ENCODE peak calls at places on chromosomes 3 and 15, in six cellular contexts. R is tibial nerve, C is tibial artery, O is upper lobe of left lung, G is cardiac muscle cell, K is left lung. V is an unnamed sample. For H3K9me3, the result is how much of the 10 kb centered on the place peaks cover.

GRCh38 chr15:59686389-59686788 is 2.7 kb downstream of the BNIP2 start:
- DNase-seq in R (peak), C (no peak), O (peak), G (no peak), K (no peak), V (no peak)

GRCh38 chr3:42652611-42653302 is 740 bp upstream of the ZBTB47 start:
- DNase-seq in R (peak), C (peak), O (peak), G (peak), K (peak), V (no peak)

GRCh38 chr3:46102059-46102779 is 74.9 kb upstream of the XCR1 start:
- DNase-seq in R (no peak), C (no peak), O (no peak), G (no peak), K (no peak), V (no peak)

GRCh38 chr15:78567541-78567940 is 2.2 kb downstream of the CHRNA5 start:
- DNase-seq in R (no peak), C (no peak), O (no peak), G (no peak), K (no peak), V (no peak)

GRCh38 chr15:51097553-51098330 is 3.0 kb upstream of the TNFAIP8L3 start:
- DNase-seq in R (no peak), C (no peak), O (no peak), G (peak), K (no peak), V (no peak)

GRCh38 chr3:161066926-161067325 is 38.2 kb downstream of the B3GALNT1 start:
- DNase-seq in R (no peak), C (no peak), O (no peak), G (no peak), K (no peak), V (no peak)

GRCh38 chr3:120495809-120496208 is 45.0 kb upstream of the FSTL1 start:
- DNase-seq in R (no peak), C (no peak), O (no peak), G (no peak), K (no peak), V (no peak)

GRCh38 chr3:122767690-122768372 is 25.8 kb downstream of the HSPBAP1 start:
- DNase-seq in R (no peak), C (no peak), O (no peak), G (peak), K (no peak), V (no peak)

GRCh38 chr15:99970891-99971330 is 237.7 kb upstream of the LYSMD4 start:
- DNase-seq in R (no peak), C (peak), O (no peak), G (no peak), K (no peak), V (no peak)

GRCh38 chr15:99974246-99974645 is 241.0 kb upstream of the LYSMD4 start:
- DNase-seq in R (no peak), C (no peak), O (no peak), G (no peak), K (no peak), V (no peak)

GRCh38 chr15:99976000-99976399 is 242.8 kb upstream of the LYSMD4 start:
- DNase-seq in R (no peak), C (no peak), O (no peak), G (no peak), K (no peak), V (no peak)

GRCh38 chr15:99976811-99977271 is 243.6 kb upstream of the LYSMD4 start:
- DNase-seq in R (no peak), C (no peak), O (no peak), G (peak), K (no peak), V (no peak)

DNA sequence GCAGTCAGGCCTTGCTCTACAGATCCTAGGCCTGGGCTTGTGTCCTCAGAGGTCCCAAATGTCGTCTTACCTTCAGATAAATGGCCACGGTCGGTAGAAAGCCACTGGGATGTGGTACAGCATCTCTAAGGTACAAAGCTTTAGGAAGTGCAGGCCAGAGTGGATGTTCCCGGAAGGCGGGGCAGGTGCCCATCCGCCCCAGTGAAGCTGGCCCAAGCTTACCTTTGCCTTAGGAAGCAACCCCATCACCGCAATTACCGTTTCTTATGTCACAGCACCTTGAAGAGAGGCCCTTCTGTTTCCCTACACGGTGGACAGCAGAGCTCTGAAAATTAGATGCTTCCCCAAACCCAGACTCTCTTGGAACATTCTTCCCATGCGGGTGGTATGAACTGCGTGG is 240.1 kb upstream of the LYSMD4 start:
- DNase-seq in R (no peak), C (no peak), O (no peak), G (no peak), K (no peak), V (no peak)
- H3K9me3 ChIP-seq in R (under half), C (under half), O (under half), G (under half), K (under half), V (under half)

GRCh38 chr15:95148183-95148582 is 916.8 kb downstream of the MCTP2 start:
- DNase-seq in R (no peak), C (no peak), O (no peak), G (no peak), K (no peak), V (no peak)

GRCh38 chr15:95149036-95149435 is 917.7 kb downstream of the MCTP2 start:
- DNase-seq in R (no peak), C (no peak), O (no peak), G (no peak), K (no peak), V (no peak)

GRCh38 chr15:95150466-95150865 is 919.1 kb downstream of the MCTP2 start:
- DNase-seq in R (no peak), C (no peak), O (no peak), G (no peak), K (no peak), V (no peak)

GRCh38 chr15:95152741-95153140 is 921.4 kb downstream of the MCTP2 start:
- DNase-seq in R (no peak), C (no peak), O (no peak), G (no peak), K (no peak), V (no peak)
- H3K9me3 ChIP-seq in R (under half), C (under half), O (under half), G (under half), K (under half), V (under half)

GRCh38 chr15:73959012-73959581 is 32.8 kb downstream of the LOXL1 start:
- DNase-seq in R (no peak), C (peak), O (no peak), G (no peak), K (no peak), V (no peak)
- H3K9me3 ChIP-seq in R (under half), C (under half), O (under half), G (under half), K (under half), V (under half)

GRCh38 chr15:25182736-25183445 is 228.1 kb downstream of the SNRPN start:
- DNase-seq in R (no peak), C (peak), O (peak), G (no peak), K (peak), V (no peak)

GRCh38 chr15:25185791-25186190 is 231.0 kb downstream of the SNRPN start:
- DNase-seq in R (no peak), C (peak), O (no peak), G (no peak), K (no peak), V (no peak)

GRCh38 chr15:25183581-25184330 is 229.0 kb downstream of the SNRPN start:
- DNase-seq in R (no peak), C (peak), O (no peak), G (no peak), K (peak), V (no peak)

GRCh38 chr15:25185156-25185710 is 230.4 kb downstream of the SNRPN start:
- DNase-seq in R (no peak), C (peak), O (no peak), G (no peak), K (no peak), V (no peak)

GRCh38 chr15:25184356-25185155 is 229.8 kb downstream of the SNRPN start:
- DNase-seq in R (no peak), C (no peak), O (no peak), G (no peak), K (no peak), V (no peak)
- H3K9me3 ChIP-seq in R (under half), C (under half), O (under half), G (under half), K (under half), V (under half)

GRCh38 chr15:25563571-25563970 is 124.7 kb upstream of the UBE3A start:
- DNase-seq in R (no peak), C (no peak), O (no peak), G (no peak), K (no peak), V (no peak)

GRCh38 chr15:25565470-25566264 is 126.8 kb upstream of the UBE3A start:
- DNase-seq in R (no peak), C (peak), O (peak), G (no peak), K (no peak), V (no peak)

GRCh38 chr15:25572201-25572600 is 133.4 kb upstream of the UBE3A start:
- DNase-seq in R (no peak), C (no peak), O (no peak), G (peak), K (no peak), V (no peak)

DNA sequence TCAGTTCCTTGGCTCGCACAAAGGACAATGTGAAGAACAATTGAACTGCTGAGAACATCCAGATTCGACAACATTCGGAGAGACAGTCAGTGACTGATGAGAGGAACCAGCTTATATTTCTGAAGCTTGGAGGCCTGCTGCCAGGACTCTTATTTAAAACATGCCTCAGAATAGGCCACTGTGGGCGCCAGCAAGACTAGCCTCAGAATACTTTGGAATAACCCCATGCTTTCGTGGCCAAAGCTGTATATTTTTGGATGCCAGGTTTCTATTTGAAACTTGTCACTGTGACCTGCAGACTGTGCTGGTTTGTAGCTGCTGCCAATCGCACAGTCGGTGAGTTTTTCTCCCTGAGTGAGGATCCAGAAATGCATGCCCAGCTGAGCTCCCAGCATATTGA is 129.9 kb upstream of the UBE3A start:
- DNase-seq in R (no peak), C (peak), O (no peak), G (no peak), K (no peak), V (no peak)
- H3K9me3 ChIP-seq in R (under half), C (under half), O (under half), G (under half), K (under half), V (under half)